ENCODE peak calls at places on chromosomes 13 and 19, in eight cellular contexts. Y is stimulated activated CD4-positive, alpha-beta T cell treated with anti-CD3 and anti-CD28 coated beads, Interleukin-15, amount 100 ng/mL, for 1 hour; F is brain microvascular endothelial cell; G is stomach; W is tibial nerve; Z is lung; C is neural crest cell; O is AG20443. L is an unnamed sample.

GRCh38 chr13:72458701-72459100 is 268.7 kb downstream of the MZT1 start:
- DNase-seq in Y (no peak), F (peak), G (no peak), W (no peak), Z (no peak), C (no peak), O (no peak), L (no peak)

GRCh38 chr19:55283548-55284393 is at the start of gene BRSK1:
- DNase-seq in Y (no peak), F (peak), G (peak), W (no peak), Z (no peak), C (peak), O (peak), L (no peak)

GRCh38 chr19:1068111-1069001 is 1.4 kb downstream of the ARHGAP45 start:
- DNase-seq in Y (no peak), F (no peak), G (no peak), W (peak), Z (no peak), C (no peak), O (no peak), L (peak)

GRCh38 chr19:29576761-29577661 is 29.1 kb upstream of the POP4 start:
- DNase-seq in Y (no peak), F (peak), G (no peak), W (no peak), Z (no peak), C (no peak), O (no peak), L (no peak)

GRCh38 chr13:98599502-98600328 is 22.8 kb upstream of the STK24 start:
- DNase-seq in Y (no peak), F (no peak), G (no peak), W (no peak), Z (no peak), C (no peak), O (peak), L (no peak)

GRCh38 chr13:110018009-110018408 is 231.6 kb upstream of the IRS2 start:
- DNase-seq in Y (no peak), F (no peak), G (no peak), W (no peak), Z (no peak), C (no peak), O (no peak), L (no peak)

GRCh38 chr19:821228-821975 is at the start of gene PLPPR3:
- DNase-seq in Y (no peak), F (no peak), G (no peak), W (no peak), Z (no peak), C (no peak), O (peak), L (no peak)

GRCh38 chr13:92657565-92657964 is 569.0 kb upstream of the GPC6 start:
- DNase-seq in Y (no peak), F (no peak), G (no peak), W (no peak), Z (no peak), C (no peak), O (no peak), L (no peak)

GRCh38 chr13:32581177-32581786 is 5.0 kb upstream of the PDS5B start:
- DNase-seq in Y (no peak), F (no peak), G (no peak), W (no peak), Z (no peak), C (no peak), O (peak), L (no peak)

GRCh38 chr13:62453761-62454160 is 1038.1 kb upstream of the PCDH20 start:
- DNase-seq in Y (no peak), F (no peak), G (no peak), W (no peak), Z (no peak), C (no peak), O (no peak), L (no peak)

GRCh38 chr13:110574161-110574560 is 12.6 kb upstream of the RAB20 start:
- DNase-seq in Y (no peak), F (no peak), G (no peak), W (no peak), Z (no peak), C (no peak), O (peak), L (no peak)

GRCh38 chr19:39126593-39127187 is 1.1 kb downstream of the PAK4 start:
- DNase-seq in Y (no peak), F (no peak), G (peak), W (no peak), Z (peak), C (no peak), O (peak), L (no peak)

GRCh38 chr13:40101708-40102359 is 446.4 kb downstream of the COG6 start:
- DNase-seq in Y (no peak), F (no peak), G (no peak), W (no peak), Z (no peak), C (no peak), O (no peak), L (no peak)

GRCh38 chr19:29482855-29483640 is 42.7 kb upstream of the VSTM2B start:
- DNase-seq in Y (no peak), F (no peak), G (no peak), W (no peak), Z (peak), C (no peak), O (peak), L (no peak)

GRCh38 chr13:101309014-101309619 is 107.2 kb downstream of the NALCN start:
- DNase-seq in Y (no peak), F (peak), G (no peak), W (no peak), Z (no peak), C (no peak), O (peak), L (no peak)

GRCh38 chr19:15300533-15301194 is 31.7 kb downstream of the BRD4 start:
- DNase-seq in Y (no peak), F (peak), G (no peak), W (no peak), Z (no peak), C (no peak), O (peak), L (no peak)

GRCh38 chr13:28161370-28161769 is 23.0 kb downstream of the PAN3 start:
- DNase-seq in Y (no peak), F (no peak), G (no peak), W (no peak), Z (no peak), C (no peak), O (peak), L (no peak)

GRCh38 chr13:68490594-68490993 is 1260.5 kb upstream of the PCDH9 start:
- DNase-seq in Y (no peak), F (no peak), G (no peak), W (no peak), Z (no peak), C (no peak), O (no peak), L (no peak)

GRCh38 chr19:6528544-6529121 is 2.2 kb upstream of the TNFSF9 start:
- DNase-seq in Y (no peak), F (no peak), G (no peak), W (peak), Z (no peak), C (no peak), O (no peak), L (no peak)

GRCh38 chr19:33704271-33704670 is 82.5 kb downstream of the CHST8 start:
- DNase-seq in Y (no peak), F (no peak), G (no peak), W (no peak), Z (no peak), C (no peak), O (no peak), L (no peak)

GRCh38 chr13:95403349-95404140 is 102.3 kb upstream of the ABCC4 start:
- DNase-seq in Y (no peak), F (no peak), G (no peak), W (no peak), Z (no peak), C (peak), O (no peak), L (no peak)

GRCh38 chr13:28606466-28606865 is 52.5 kb upstream of the POMP start:
- DNase-seq in Y (no peak), F (no peak), G (no peak), W (no peak), Z (no peak), C (no peak), O (no peak), L (no peak)

GRCh38 chr19:40921005-40921897 is 39.2 kb upstream of the CYP2A7 start:
- DNase-seq in Y (no peak), F (no peak), G (peak), W (no peak), Z (peak), C (no peak), O (no peak), L (no peak)

GRCh38 chr13:41917641-41918040 is 43.3 kb downstream of the VWA8 start:
- DNase-seq in Y (no peak), F (peak), G (no peak), W (no peak), Z (no peak), C (no peak), O (peak), L (no peak)

GRCh38 chr19:31450696-31451095 is 101.5 kb upstream of the TSHZ3 start:
- DNase-seq in Y (no peak), F (no peak), G (no peak), W (no peak), Z (no peak), C (no peak), O (no peak), L (no peak)

GRCh38 chr19:39765091-39766076 is 13.3 kb upstream of the LEUTX start:
- DNase-seq in Y (peak), F (peak), G (peak), W (peak), Z (peak), C (peak), O (peak), L (no peak)